ENCODE peak calls at places on chromosomes 1 and 21, in nine cellular contexts. One of them, this sample, is unnamed.

GRCh38 chr21:32499249-32500055 is 85.9 kb downstream of the TCP10L start:
- DNase-seq in HCT116: no peak
- DNase-seq in non-pigmented ciliary epithelial cell: peak
- DNase-seq in stimulated activated naive CD8-positive, alpha-beta T cell treated with anti-CD3 and anti-CD28 coated beads, Interleukin-15, Interleukin-2, amounts not matched to agents 100 U/mL and 50 U/mL, for 24 hours: no peak
- DNase-seq in NCI-H510A treated with DMSO at 0.1 percent for 48 hours: no peak
- DNase-seq in NCI-H1105: no peak
- DNase-seq in NCI-H1417: no peak
- DNase-seq in stimulated activated CD8-positive, alpha-beta memory T cell treated with anti-CD3 and anti-CD28 coated beads, Interleukin-15, amount 100 ng/mL, for 24 hours: no peak
- DNase-seq in GM23248: peak
- DNase-seq in this sample: no peak

GRCh38 chr21:21921410-21922232 is 923.4 kb downstream of the NCAM2 start:
- DNase-seq in non-pigmented ciliary epithelial cell: no peak
- DNase-seq in stimulated activated naive CD8-positive, alpha-beta T cell treated with anti-CD3 and anti-CD28 coated beads, Interleukin-15, Interleukin-2, amounts not matched to agents 100 U/mL and 50 U/mL, for 24 hours: no peak
- DNase-seq in stimulated activated CD8-positive, alpha-beta memory T cell treated with anti-CD3 and anti-CD28 coated beads, Interleukin-15, amount 100 ng/mL, for 24 hours: no peak
- DNase-seq in NCI-H510A treated with DMSO at 0.1 percent for 48 hours: peak
- DNase-seq in HCT116: no peak
- DNase-seq in NCI-H1105: peak
- DNase-seq in NCI-H1417: peak
- DNase-seq in GM23248: peak
- DNase-seq in this sample: no peak

GRCh38 chr1:230778916-230779590 is 31.9 kb downstream of the CAPN9 start:
- DNase-seq in stimulated activated CD8-positive, alpha-beta memory T cell treated with anti-CD3 and anti-CD28 coated beads, Interleukin-15, amount 100 ng/mL, for 24 hours: no peak
- DNase-seq in NCI-H1105: no peak
- DNase-seq in stimulated activated naive CD8-positive, alpha-beta T cell treated with anti-CD3 and anti-CD28 coated beads, Interleukin-15, Interleukin-2, amounts not matched to agents 100 U/mL and 50 U/mL, for 24 hours: no peak
- DNase-seq in NCI-H1417: no peak
- DNase-seq in NCI-H510A treated with DMSO at 0.1 percent for 48 hours: no peak
- DNase-seq in GM23248: peak
- DNase-seq in non-pigmented ciliary epithelial cell: no peak
- DNase-seq in HCT116: no peak
- DNase-seq in this sample: no peak

GRCh38 chr1:76659171-76659940 is 207.9 kb upstream of the ST6GALNAC5 start:
- DNase-seq in GM23248: no peak
- DNase-seq in stimulated activated CD8-positive, alpha-beta memory T cell treated with anti-CD3 and anti-CD28 coated beads, Interleukin-15, amount 100 ng/mL, for 24 hours: no peak
- DNase-seq in stimulated activated naive CD8-positive, alpha-beta T cell treated with anti-CD3 and anti-CD28 coated beads, Interleukin-15, Interleukin-2, amounts not matched to agents 100 U/mL and 50 U/mL, for 24 hours: no peak
- DNase-seq in HCT116: no peak
- DNase-seq in NCI-H510A treated with DMSO at 0.1 percent for 48 hours: no peak
- DNase-seq in NCI-H1105: no peak
- DNase-seq in NCI-H1417: no peak
- DNase-seq in non-pigmented ciliary epithelial cell: no peak
- DNase-seq in this sample: no peak

GRCh38 chr1:186503210-186503609 is 42.3 kb upstream of the PDC start:
- DNase-seq in NCI-H1417: no peak
- DNase-seq in stimulated activated naive CD8-positive, alpha-beta T cell treated with anti-CD3 and anti-CD28 coated beads, Interleukin-15, Interleukin-2, amounts not matched to agents 100 U/mL and 50 U/mL, for 24 hours: no peak
- DNase-seq in GM23248: peak
- DNase-seq in NCI-H1105: no peak
- DNase-seq in stimulated activated CD8-positive, alpha-beta memory T cell treated with anti-CD3 and anti-CD28 coated beads, Interleukin-15, amount 100 ng/mL, for 24 hours: no peak
- DNase-seq in HCT116: no peak
- DNase-seq in NCI-H510A treated with DMSO at 0.1 percent for 48 hours: no peak
- DNase-seq in non-pigmented ciliary epithelial cell: no peak
- DNase-seq in this sample: no peak

GRCh38 chr21:41180752-41181151 is 12.8 kb downstream of the BACE2 start:
- DNase-seq in HCT116: no peak
- DNase-seq in GM23248: no peak
- DNase-seq in stimulated activated naive CD8-positive, alpha-beta T cell treated with anti-CD3 and anti-CD28 coated beads, Interleukin-15, Interleukin-2, amounts not matched to agents 100 U/mL and 50 U/mL, for 24 hours: no peak
- DNase-seq in stimulated activated CD8-positive, alpha-beta memory T cell treated with anti-CD3 and anti-CD28 coated beads, Interleukin-15, amount 100 ng/mL, for 24 hours: no peak
- DNase-seq in NCI-H1417: no peak
- DNase-seq in NCI-H510A treated with DMSO at 0.1 percent for 48 hours: no peak
- DNase-seq in NCI-H1105: no peak
- DNase-seq in non-pigmented ciliary epithelial cell: no peak
- DNase-seq in this sample: no peak

GRCh38 chr1:183996036-183996376 is 41.5 kb downstream of the COLGALT2 start:
- DNase-seq in NCI-H1417: no peak
- DNase-seq in non-pigmented ciliary epithelial cell: no peak
- DNase-seq in HCT116: no peak
- DNase-seq in NCI-H1105: no peak
- DNase-seq in stimulated activated naive CD8-positive, alpha-beta T cell treated with anti-CD3 and anti-CD28 coated beads, Interleukin-15, Interleukin-2, amounts not matched to agents 100 U/mL and 50 U/mL, for 24 hours: no peak
- DNase-seq in stimulated activated CD8-positive, alpha-beta memory T cell treated with anti-CD3 and anti-CD28 coated beads, Interleukin-15, amount 100 ng/mL, for 24 hours: no peak
- DNase-seq in GM23248: no peak
- DNase-seq in NCI-H510A treated with DMSO at 0.1 percent for 48 hours: no peak
- DNase-seq in this sample: no peak

GRCh38 chr1:4061521-4062031 is 161.5 kb upstream of the C1orf174 start:
- DNase-seq in stimulated activated CD8-positive, alpha-beta memory T cell treated with anti-CD3 and anti-CD28 coated beads, Interleukin-15, amount 100 ng/mL, for 24 hours: no peak
- DNase-seq in NCI-H1105: no peak
- DNase-seq in HCT116: no peak
- DNase-seq in GM23248: no peak
- DNase-seq in NCI-H1417: no peak
- DNase-seq in non-pigmented ciliary epithelial cell: no peak
- DNase-seq in NCI-H510A treated with DMSO at 0.1 percent for 48 hours: no peak
- DNase-seq in stimulated activated naive CD8-positive, alpha-beta T cell treated with anti-CD3 and anti-CD28 coated beads, Interleukin-15, Interleukin-2, amounts not matched to agents 100 U/mL and 50 U/mL, for 24 hours: no peak
- DNase-seq in this sample: peak

GRCh38 chr1:87179851-87180519 is 148.7 kb upstream of the LMO4 start:
- DNase-seq in NCI-H510A treated with DMSO at 0.1 percent for 48 hours: no peak
- DNase-seq in HCT116: no peak
- DNase-seq in NCI-H1417: no peak
- DNase-seq in stimulated activated CD8-positive, alpha-beta memory T cell treated with anti-CD3 and anti-CD28 coated beads, Interleukin-15, amount 100 ng/mL, for 24 hours: no peak
- DNase-seq in stimulated activated naive CD8-positive, alpha-beta T cell treated with anti-CD3 and anti-CD28 coated beads, Interleukin-15, Interleukin-2, amounts not matched to agents 100 U/mL and 50 U/mL, for 24 hours: no peak
- DNase-seq in GM23248: no peak
- DNase-seq in non-pigmented ciliary epithelial cell: no peak
- DNase-seq in NCI-H1105: no peak
- DNase-seq in this sample: no peak

GRCh38 chr1:2514863-2515762 is 11.3 kb downstream of the PANK4 start:
- DNase-seq in NCI-H1417: no peak
- DNase-seq in NCI-H510A treated with DMSO at 0.1 percent for 48 hours: no peak
- DNase-seq in HCT116: no peak
- DNase-seq in NCI-H1105: no peak
- DNase-seq in non-pigmented ciliary epithelial cell: no peak
- DNase-seq in stimulated activated naive CD8-positive, alpha-beta T cell treated with anti-CD3 and anti-CD28 coated beads, Interleukin-15, Interleukin-2, amounts not matched to agents 100 U/mL and 50 U/mL, for 24 hours: no peak
- DNase-seq in stimulated activated CD8-positive, alpha-beta memory T cell treated with anti-CD3 and anti-CD28 coated beads, Interleukin-15, amount 100 ng/mL, for 24 hours: no peak
- DNase-seq in GM23248: no peak
- DNase-seq in this sample: no peak

GRCh38 chr1:239617259-239617658 is 230.9 kb downstream of the CHRM3 start:
- DNase-seq in stimulated activated naive CD8-positive, alpha-beta T cell treated with anti-CD3 and anti-CD28 coated beads, Interleukin-15, Interleukin-2, amounts not matched to agents 100 U/mL and 50 U/mL, for 24 hours: no peak
- DNase-seq in stimulated activated CD8-positive, alpha-beta memory T cell treated with anti-CD3 and anti-CD28 coated beads, Interleukin-15, amount 100 ng/mL, for 24 hours: no peak
- DNase-seq in non-pigmented ciliary epithelial cell: no peak
- DNase-seq in HCT116: no peak
- DNase-seq in NCI-H1105: no peak
- DNase-seq in NCI-H1417: no peak
- DNase-seq in GM23248: no peak
- DNase-seq in NCI-H510A treated with DMSO at 0.1 percent for 48 hours: no peak
- DNase-seq in this sample: no peak